ENCODE peak calls at places on chromosomes 2 and 18, in four cellular contexts. D is fibroblast of lung, B is GM23338, I is cardiac muscle cell. O is an unnamed sample. For H3K4me1, the result is how much of the 10 kb centered on the place peaks cover.

GRCh38 chr18:42782929-42783328 is 332.6 kb downstream of the RIT2 start:
- DNase-seq in D (no peak), B (no peak), I (no peak), O (no peak)

GRCh38 chr2:98376996-98377395 is 30.7 kb downstream of the CNGA3 start:
- DNase-seq in D (no peak), B (no peak), I (no peak), O (no peak)

GRCh38 chr2:74632939-74633312 is 15.2 kb downstream of the M1AP start:
- DNase-seq in D (no peak), B (peak), I (no peak), O (peak)

GRCh38 chr2:38454081-38454480 is 77.0 kb upstream of the ATL2 start:
- DNase-seq in D (no peak), B (no peak), I (no peak), O (no peak)

GRCh38 chr18:57243624-57244179 is 96.8 kb downstream of the BOD1L2 start:
- DNase-seq in D (no peak), B (no peak), I (no peak), O (no peak)

GRCh38 chr18:79587298-79588125 is 92.1 kb upstream of the CTDP1 start:
- DNase-seq in D (no peak), B (no peak), I (no peak), O (peak)

GRCh38 chr2:217045725-217046475 is 186.0 kb upstream of the TNP1 start:
- DNase-seq in D (peak), B (no peak), I (no peak), O (peak)

GRCh38 chr2:142038826-142039225 is 92.0 kb downstream of the LRP1B start:
- DNase-seq in D (no peak), B (no peak), I (no peak), O (no peak)

GRCh38 chr18:29693334-29693733 is 1349.2 kb downstream of the DSC3 start:
- DNase-seq in D (no peak), B (peak), I (peak), O (no peak)

GRCh38 chr2:138071720-138072719 is 107.7 kb downstream of the HNMT start:
- DNase-seq in D (peak), B (no peak), I (no peak), O (no peak)

GRCh38 chr2:79084495-79085135 is 3.2 kb downstream of the REG1B start:
- DNase-seq in D (no peak), B (no peak), I (no peak), O (no peak)

GRCh38 chr2:199861116-199861774 is 10.3 kb upstream of the FTCDNL1 start:
- DNase-seq in D (peak), B (peak), I (no peak), O (no peak)

GRCh38 chr2:222424281-222424728 is at the start of gene SGPP2:
- DNase-seq in D (no peak), B (peak), I (no peak), O (peak)

GRCh38 chr2:70440621-70441020 is 113.0 kb downstream of the TGFA start:
- DNase-seq in D (no peak), B (no peak), I (no peak), O (no peak)

GRCh38 chr2:209368406-209368805 is 55.4 kb upstream of the MAP2 start:
- DNase-seq in D (no peak), B (no peak), I (no peak), O (no peak)

GRCh38 chr2:41966431-41966893 is 81.4 kb upstream of the PKDCC start:
- DNase-seq in D (peak), B (no peak), I (no peak), O (peak)

GRCh38 chr2:200092235-200092634 is 136.9 kb downstream of the MAIP1 start:
- DNase-seq in D (no peak), B (no peak), I (no peak), O (no peak)

GRCh38 chr2:223536546-223536945 is 65.6 kb downstream of the SCG2 start:
- DNase-seq in D (peak), B (no peak), I (no peak), O (no peak)

GRCh38 chr2:152028182-152028862 is 70.5 kb downstream of the CACNB4 start:
- DNase-seq in D (peak), B (no peak), I (no peak), O (no peak)

GRCh38 chr2:214005337-214005736 is 405.5 kb upstream of the VWC2L start:
- DNase-seq in D (peak), B (no peak), I (no peak), O (no peak)

GRCh38 chr2:113173563-113174368 is at the start of gene PSD4:
- DNase-seq in D (no peak), B (no peak), I (no peak), O (peak)

GRCh38 chr18:48412339-48412929 is 3.3 kb upstream of the ZBTB7C start:
- DNase-seq in D (peak), B (peak), I (peak), O (peak)

GRCh38 chr18:22179174-22179573 is 9.8 kb downstream of the GATA6 start:
- DNase-seq in D (peak), B (no peak), I (no peak), O (peak)

GRCh38 chr18:75169411-75169810 is 39.5 kb downstream of the PTGR3 start:
- DNase-seq in D (no peak), B (no peak), I (no peak), O (peak)

GRCh38 chr2:241200822-241201395 is 12.4 kb downstream of the ANO7 start:
- DNase-seq in D (no peak), B (no peak), I (no peak), O (no peak)

GRCh38 chr2:125516496-125517109 is 1139.4 kb upstream of the GYPC start:
- DNase-seq in D (peak), B (peak), I (peak), O (peak)

GRCh38 chr2:65064728-65065552 is 8.7 kb downstream of the CEP68 start:
- DNase-seq in D (peak), B (peak), I (peak), O (peak)

GRCh38 chr2:25341753-25342371 is at the start of gene DNMT3A:
- DNase-seq in D (peak), B (peak), I (peak), O (peak)

GRCh38 chr2:40168032-40168431 is 283.9 kb downstream of the SLC8A1 start:
- DNase-seq in D (no peak), B (no peak), I (no peak), O (no peak)

GRCh38 chr18:10526211-10526949 is 553 bp downstream of the NAPG start:
- DNase-seq in D (peak), B (peak), I (peak), O (peak)

GRCh38 chr18:68796936-68797690 is 767 bp upstream of the CCDC102B start:
- DNase-seq in D (peak), B (peak), I (no peak), O (peak)

GRCh38 chr18:48310353-48310752 is 98.8 kb downstream of the ZBTB7C start:
- DNase-seq in D (no peak), B (no peak), I (no peak), O (no peak)

GRCh38 chr2:18552351-18553077 is 7.9 kb downstream of the RDH14 start:
- DNase-seq in D (no peak), B (no peak), I (no peak), O (no peak)

GRCh38 chr2:190564838-190565237 is 30.3 kb upstream of the NEMP2 start:
- DNase-seq in D (no peak), B (no peak), I (no peak), O (no peak)

GRCh38 chr2:104872866-104873688 is 19.2 kb downstream of the POU3F3 start:
- DNase-seq in D (peak), B (peak), I (peak), O (peak)

GRCh38 chr18:79513381-79514081 is 117.8 kb downstream of the NFATC1 start:
- DNase-seq in D (no peak), B (no peak), I (no peak), O (peak)

DNA sequence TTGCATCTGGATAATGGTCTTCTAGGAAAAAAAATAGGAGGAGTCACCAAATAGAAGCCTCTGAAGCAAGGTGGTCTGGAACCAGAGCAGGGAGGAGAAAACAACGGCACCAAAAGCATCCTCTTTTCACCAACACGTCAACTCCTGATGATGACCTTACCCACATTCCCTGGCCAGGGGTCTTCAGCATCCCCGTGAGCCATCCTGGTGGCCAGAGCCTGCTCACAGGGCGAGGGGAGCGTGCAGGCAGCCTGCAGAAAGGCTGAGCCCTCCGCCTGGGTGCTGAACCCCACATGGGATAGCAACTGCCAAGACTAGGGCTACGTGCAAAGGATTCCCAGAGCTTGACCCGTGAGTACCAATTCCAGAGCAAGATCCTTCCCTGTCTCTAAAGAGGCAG is 191.0 kb downstream of the NDUFA10 start:
- DNase-seq in D (no peak), B (no peak), I (no peak), O (peak)
- H3K27ac ChIP-seq in D (no peak), B (no peak), I (no peak), O (no peak)

DNA sequence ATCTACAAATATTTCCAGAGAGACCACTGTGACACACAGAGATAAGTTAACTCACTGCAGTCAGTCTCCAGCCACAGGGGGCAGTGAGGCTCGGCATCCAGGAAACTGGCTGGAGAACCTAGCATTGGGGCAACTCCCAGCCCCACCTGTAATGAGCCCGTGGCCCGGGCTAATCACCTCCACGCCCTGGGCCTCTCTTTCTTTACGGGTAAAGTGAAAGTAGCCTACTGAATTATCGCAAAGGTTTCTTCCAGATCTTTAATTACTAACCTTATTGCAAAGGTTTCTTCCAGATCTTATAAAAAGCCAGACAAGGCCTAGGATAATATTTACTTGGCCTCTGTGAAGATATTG is 45.6 kb upstream of the ACAA2 start:
- DNase-seq in D (no peak), B (peak), I (no peak), O (no peak)
- TF ChIP-seq CTCF in D (no peak), B (no peak), I (no peak), O (no peak)

GRCh38 chr2:54099370-54099769 is 16.0 kb upstream of the ACYP2 start:
- DNase-seq in D (no peak), B (no peak), I (no peak), O (no peak)
- H3K4me1 ChIP-seq in D (under half), B (under half), I (under half), O (under half)

DNA sequence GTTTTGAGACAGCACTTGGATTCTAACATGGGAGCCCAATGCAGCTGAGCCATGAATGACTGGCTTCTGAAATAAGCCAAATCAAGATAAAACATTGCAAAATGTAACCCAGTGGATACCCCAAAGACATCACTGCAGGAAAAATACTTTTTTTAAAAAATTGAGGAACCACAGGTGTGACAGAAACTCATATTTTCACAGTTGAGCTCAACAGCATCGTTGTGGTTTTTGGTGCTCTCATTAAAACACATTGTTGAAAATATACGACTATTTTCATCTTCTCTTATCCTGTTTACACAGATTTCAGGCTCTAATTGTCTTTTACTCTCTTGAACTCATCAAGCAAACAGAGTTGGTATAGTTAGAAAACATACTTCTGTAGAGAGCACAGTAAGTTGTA is 429.3 kb upstream of the VRK2 start:
- DNase-seq in D (no peak), B (no peak), I (no peak), O (no peak)
- H3K27ac ChIP-seq in D (no peak), B (no peak), I (no peak), O (no peak)

DNA sequence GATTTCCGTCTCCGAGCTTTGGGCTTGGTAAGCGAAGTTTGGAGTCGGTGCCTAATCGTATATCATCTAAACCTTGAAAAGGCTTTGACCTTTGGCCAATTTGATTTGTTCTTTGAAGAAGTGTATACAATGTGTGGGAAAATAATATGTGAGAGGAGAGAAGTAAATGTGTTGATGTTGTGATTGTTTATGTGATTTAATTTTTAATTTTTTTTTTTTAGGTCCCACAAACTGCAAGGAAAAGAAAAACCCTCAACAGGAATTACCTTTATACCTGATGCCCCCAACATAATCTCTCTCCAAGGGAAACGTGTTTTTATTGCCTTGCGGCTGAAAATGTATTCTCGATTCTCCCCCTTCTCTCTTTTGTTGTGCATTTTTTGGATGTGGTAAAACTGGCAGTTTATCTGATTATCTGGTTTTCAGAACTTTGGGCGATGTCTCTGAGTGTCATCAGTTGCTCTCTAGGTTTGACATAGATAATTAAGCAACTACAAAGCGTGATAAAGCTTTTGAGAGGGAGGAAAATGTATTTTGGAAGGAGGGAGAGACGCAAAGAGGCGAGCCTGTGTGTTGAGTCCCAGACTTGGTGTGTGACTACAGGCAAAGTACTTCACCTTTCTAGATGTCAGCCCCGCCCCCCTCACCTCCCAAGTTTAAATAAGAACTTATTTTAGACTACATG is 941 bp upstream of the FBXO11 start:
- DNase-seq in D (no peak), B (peak), I (peak), O (no peak)
- TF ChIP-seq CTCF in D (no peak), B (no peak), I (no peak), O (no peak)

DNA sequence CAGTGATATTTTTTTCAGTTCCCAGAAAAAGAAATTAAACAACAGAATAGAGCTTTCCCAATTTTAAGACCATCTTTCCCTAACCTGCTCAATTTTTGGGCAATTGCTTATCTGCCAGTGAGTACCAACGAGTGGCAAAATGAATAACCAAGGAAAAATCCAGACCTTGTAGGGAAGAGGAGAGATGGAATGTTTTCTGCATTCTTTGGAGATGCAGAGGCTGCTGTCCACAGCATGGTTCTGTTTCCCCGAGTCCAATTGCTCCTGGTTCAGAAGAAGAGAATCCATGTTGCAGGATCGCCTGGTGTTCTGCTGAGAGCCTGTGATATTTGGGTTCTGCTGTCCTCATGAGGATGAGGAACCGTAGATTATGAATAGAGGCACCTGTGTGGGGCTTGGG is 68.2 kb upstream of the MGAT5 start:
- DNase-seq in D (no peak), B (no peak), I (no peak), O (no peak)
- H3K4me1 ChIP-seq in D (under half), B (under half), I (under half), O (under half)

GRCh38 chr2:127083819-127084503 is 23.0 kb downstream of the BIN1 start:
- DNase-seq in D (peak), B (no peak), I (no peak), O (no peak)

GRCh38 chr2:127082974-127083373 is 24.0 kb downstream of the BIN1 start:
- DNase-seq in D (peak), B (no peak), I (no peak), O (no peak)

GRCh38 chr2:127086800-127087737 is 19.9 kb downstream of the BIN1 start:
- DNase-seq in D (peak), B (peak), I (peak), O (peak)

GRCh38 chr2:127085260-127085666 is 21.7 kb downstream of the BIN1 start:
- DNase-seq in D (no peak), B (no peak), I (peak), O (no peak)

DNA sequence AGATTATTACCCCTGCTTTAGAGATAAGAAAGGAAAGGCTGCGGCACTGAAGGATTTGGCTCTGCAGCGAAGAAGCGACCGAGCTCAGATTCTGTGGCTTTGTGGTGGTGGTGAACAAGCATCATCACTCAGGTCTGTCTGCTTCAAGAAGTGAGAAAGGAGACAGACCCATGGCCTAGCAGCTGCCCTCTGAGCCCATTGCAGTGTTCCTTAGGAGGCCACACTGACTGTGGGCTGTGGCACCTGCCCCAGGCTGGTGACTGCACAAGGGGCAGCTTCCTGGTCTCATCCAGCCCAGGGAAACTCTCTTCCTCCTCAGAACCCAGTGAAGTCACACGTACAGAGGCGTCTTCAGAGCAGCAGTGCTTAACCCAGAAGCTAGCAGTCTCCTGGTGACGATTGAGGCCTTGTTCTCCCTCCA is 22.3 kb downstream of the BIN1 start:
- DNase-seq in D (no peak), B (no peak), I (no peak), O (no peak)
- H3K27ac ChIP-seq in D (peak), B (peak), I (peak), O (peak)

DNA sequence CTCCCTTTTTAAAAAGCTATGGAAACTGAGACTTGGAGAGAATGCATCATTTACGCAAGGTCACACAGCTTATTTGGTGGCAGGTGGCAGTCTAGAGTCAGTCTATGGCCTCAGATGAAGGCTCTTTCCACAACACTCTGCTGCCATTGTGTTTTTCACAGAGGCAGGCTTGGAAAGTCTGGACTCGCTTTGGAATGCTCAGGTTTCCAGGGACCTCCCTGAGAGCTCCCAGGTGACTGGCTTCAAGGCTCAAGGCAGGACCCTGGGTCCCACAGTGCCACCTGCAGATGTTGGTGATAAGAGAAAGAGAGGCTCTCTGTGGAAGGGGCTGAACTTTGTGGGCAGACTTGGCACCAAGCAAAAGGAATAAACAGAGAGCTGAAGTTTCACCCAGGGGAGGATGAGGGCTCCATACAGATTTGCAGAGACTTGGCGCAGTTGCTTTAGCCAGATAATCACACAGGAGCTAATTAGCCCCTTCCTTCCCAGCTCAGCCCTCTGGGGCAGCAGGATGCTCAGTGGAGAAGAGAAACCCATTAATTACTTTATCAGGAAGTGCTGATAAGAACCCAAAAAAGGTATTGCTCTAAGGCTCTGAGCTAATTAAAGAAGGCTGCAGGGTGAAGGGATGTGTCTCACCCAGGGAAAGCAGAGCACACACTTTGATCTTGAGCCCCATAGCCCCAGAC is 103.5 kb downstream of the LBH start:
- DNase-seq in D (no peak), B (peak), I (peak), O (peak)
- TF ChIP-seq CTCF in D (no peak), B (peak), I (no peak), O (peak)

GRCh38 chr2:224946911-224947310 is 95.4 kb downstream of the DOCK10 start:
- DNase-seq in D (peak), B (no peak), I (no peak), O (no peak)
- H3K4me1 ChIP-seq in D (under half), B (under half), I (under half), O (under half)